ENCODE peak calls at places on chromosome 1, in ten cellular contexts. T is NCI-H2171; P is G401; K is body of pancreas; U is 8988T; O is stimulated activated naive B cell treated with anti-CD40 and anti-IgM and Interleukin-4, amounts not matched to agents 10 μg/mL and 1 μg/mL and 100 μg/mL, for 72 hours; G is activated CD8-positive, alpha-beta memory T cell treated with anti-CD3 and anti-CD28 coated beads, Interleukin-2, amount 50 U/mL, for 4 hours; W is MG63; E is lower leg skin; N is H54. V is an unnamed sample.
A peak's percentile ranks its signal among the peaks of the same experiment; 100 is the strongest.

GRCh38 chr1:55725378-55725777 is 510.2 kb upstream of the USP24 start:
- DNase-seq in T (no peak), P (no peak), K (no peak), U (no peak), O (no peak), G (no peak), W (peak; percentile 30), E (no peak), N (no peak), V (no peak)

GRCh38 chr1:196030455-196030854 is 577.8 kb downstream of the KCNT2 start:
- DNase-seq in T (no peak), P (no peak), K (no peak), U (no peak), O (no peak), G (no peak), W (no peak), E (no peak), N (no peak), V (no peak)

GRCh38 chr1:163107655-163108054 is 38.5 kb downstream of the RGS4 start:
- DNase-seq in T (no peak), P (no peak), K (no peak), U (no peak), O (no peak), G (no peak), W (no peak), E (no peak), N (no peak), V (no peak)

GRCh38 chr1:3611170-3612019 is at the start of gene MEGF6:
- DNase-seq in T (peak; percentile 91), P (no peak), K (peak; percentile 49), U (peak; percentile 78), O (no peak), G (peak; percentile 76), W (peak; percentile 92), E (peak; percentile 27), N (no peak), V (peak; percentile 44)

GRCh38 chr1:7641587-7642417 is 129.3 kb upstream of the VAMP3 start:
- DNase-seq in T (no peak), P (no peak), K (no peak), U (no peak), O (no peak), G (no peak), W (no peak), E (no peak), N (no peak), V (no peak)

GRCh38 chr1:41516168-41516961 is 31.9 kb upstream of the EDN2 start:
- DNase-seq in T (peak; percentile 81), P (peak; percentile 80), K (peak; percentile 95), U (peak; percentile 94), O (peak; percentile 66), G (peak; percentile 61), W (peak; percentile 81), E (peak; percentile 82), N (peak; percentile 99), V (peak; percentile 75)

GRCh38 chr1:180966744-180967536 is 54.2 kb downstream of the KIAA1614 start:
- DNase-seq in T (no peak), P (no peak), K (no peak), U (no peak), O (no peak), G (no peak), W (no peak), E (no peak), N (no peak), V (no peak)

GRCh38 chr1:37267111-37267835 is 207.1 kb upstream of the ZC3H12A start:
- DNase-seq in T (no peak), P (no peak), K (no peak), U (no peak), O (no peak), G (no peak), W (no peak), E (no peak), N (no peak), V (no peak)

GRCh38 chr1:78155121-78155520 is 109.4 kb downstream of the GIPC2 start:
- DNase-seq in T (no peak), P (no peak), K (no peak), U (no peak), O (no peak), G (no peak), W (no peak), E (no peak), N (no peak), V (no peak)

GRCh38 chr1:229249854-229250644 is 20.9 kb upstream of the RAB4A start:
- DNase-seq in T (no peak), P (no peak), K (no peak), U (no peak), O (no peak), G (no peak), W (no peak), E (no peak), N (no peak), V (no peak)

GRCh38 chr1:974687-975328 is 7.1 kb downstream of the PERM1 start:
- DNase-seq in T (no peak), P (no peak), K (no peak), U (no peak), O (no peak), G (no peak), W (no peak), E (no peak), N (no peak), V (no peak)

GRCh38 chr1:195763146-195763906 is 844.9 kb downstream of the KCNT2 start:
- DNase-seq in T (no peak), P (no peak), K (no peak), U (no peak), O (no peak), G (no peak), W (peak; percentile 30), E (no peak), N (no peak), V (no peak)

GRCh38 chr1:24978383-24979032 is 48.4 kb upstream of the RUNX3 start:
- DNase-seq in T (no peak), P (no peak), K (no peak), U (no peak), O (no peak), G (no peak), W (no peak), E (no peak), N (no peak), V (no peak)

GRCh38 chr1:156706647-156707008 is 1.2 kb upstream of the CRABP2 start:
- DNase-seq in T (peak; percentile 38), P (peak; percentile 58), K (peak; percentile 39), U (no peak), O (no peak), G (no peak), W (no peak), E (peak; percentile 51), N (no peak), V (no peak)

GRCh38 chr1:21018673-21019072 is 158.0 kb downstream of the EIF4G3 start:
- DNase-seq in T (no peak), P (no peak), K (no peak), U (no peak), O (no peak), G (no peak), W (no peak), E (no peak), N (no peak), V (no peak)

GRCh38 chr1:110616587-110616986 is 10.4 kb upstream of the KCNA2 start:
- DNase-seq in T (no peak), P (no peak), K (no peak), U (no peak), O (no peak), G (no peak), W (peak; percentile 51), E (no peak), N (peak; percentile 57), V (no peak)

GRCh38 chr1:162166934-162167615 is 97.6 kb downstream of the NOS1AP start:
- DNase-seq in T (peak; percentile 33), P (no peak), K (no peak), U (no peak), O (no peak), G (no peak), W (no peak), E (no peak), N (no peak), V (no peak)

GRCh38 chr1:227066999-227067398 is 126.9 kb downstream of the COQ8A start:
- DNase-seq in T (no peak), P (peak; percentile 27), K (no peak), U (no peak), O (no peak), G (no peak), W (no peak), E (no peak), N (no peak), V (no peak)

GRCh38 chr1:9907441-9907840 is 2.6 kb downstream of the CTNNBIP1 start:
- DNase-seq in T (no peak), P (no peak), K (no peak), U (no peak), O (no peak), G (no peak), W (no peak), E (no peak), N (no peak), V (no peak)

GRCh38 chr1:179121159-179121938 is 39.5 kb downstream of the TOR3A start:
- DNase-seq in T (no peak), P (peak; percentile 33), K (no peak), U (no peak), O (no peak), G (peak; percentile 49), W (no peak), E (no peak), N (no peak), V (no peak)